ENCODE peak calls at places on chromosomes 3 and 15, in four cellular contexts. One of them, this sample, is unnamed.

GRCh38 chr3:154229217-154229590 is 95.1 kb downstream of the DHX36 start:
- DNase-seq in K562: no peak
- DNase-seq in SK-N-SH: no peak
- DNase-seq in H1: no peak
- DNase-seq in this sample: no peak

GRCh38 chr3:193902557-193903256 is 233.2 kb upstream of the HES1 start:
- DNase-seq in SK-N-SH: no peak
- DNase-seq in K562: no peak
- DNase-seq in H1: no peak
- DNase-seq in this sample: no peak

GRCh38 chr3:45819543-45819942 is 22.4 kb downstream of the LZTFL1 start:
- DNase-seq in H1: no peak
- DNase-seq in SK-N-SH: no peak
- DNase-seq in K562: no peak
- DNase-seq in this sample: no peak

GRCh38 chr3:175208316-175208715 is 349.2 kb downstream of the NAALADL2 start:
- DNase-seq in K562: no peak
- DNase-seq in SK-N-SH: no peak
- DNase-seq in H1: no peak
- DNase-seq in this sample: no peak

GRCh38 chr3:44827196-44827595 is 34.5 kb upstream of the TMEM42 start:
- DNase-seq in SK-N-SH: no peak
- DNase-seq in K562: no peak
- DNase-seq in H1: no peak
- DNase-seq in this sample: no peak

GRCh38 chr3:153215497-153215896 is 53.5 kb downstream of the RAP2B start:
- DNase-seq in K562: no peak
- DNase-seq in SK-N-SH: no peak
- DNase-seq in H1: no peak
- DNase-seq in this sample: no peak

GRCh38 chr15:71753346-71753745 is 57.0 kb upstream of the NR2E3 start:
- DNase-seq in K562: no peak
- DNase-seq in SK-N-SH: no peak
- DNase-seq in H1: no peak
- DNase-seq in this sample: no peak

GRCh38 chr3:156395961-156396700 is 158.8 kb downstream of the SSR3 start:
- DNase-seq in H1: no peak
- DNase-seq in SK-N-SH: no peak
- DNase-seq in K562: no peak
- DNase-seq in this sample: no peak

GRCh38 chr3:149199474-149199873 is 22.2 kb downstream of the CP start:
- DNase-seq in K562: no peak
- DNase-seq in H1: no peak
- DNase-seq in SK-N-SH: no peak
- DNase-seq in this sample: no peak

DNA sequence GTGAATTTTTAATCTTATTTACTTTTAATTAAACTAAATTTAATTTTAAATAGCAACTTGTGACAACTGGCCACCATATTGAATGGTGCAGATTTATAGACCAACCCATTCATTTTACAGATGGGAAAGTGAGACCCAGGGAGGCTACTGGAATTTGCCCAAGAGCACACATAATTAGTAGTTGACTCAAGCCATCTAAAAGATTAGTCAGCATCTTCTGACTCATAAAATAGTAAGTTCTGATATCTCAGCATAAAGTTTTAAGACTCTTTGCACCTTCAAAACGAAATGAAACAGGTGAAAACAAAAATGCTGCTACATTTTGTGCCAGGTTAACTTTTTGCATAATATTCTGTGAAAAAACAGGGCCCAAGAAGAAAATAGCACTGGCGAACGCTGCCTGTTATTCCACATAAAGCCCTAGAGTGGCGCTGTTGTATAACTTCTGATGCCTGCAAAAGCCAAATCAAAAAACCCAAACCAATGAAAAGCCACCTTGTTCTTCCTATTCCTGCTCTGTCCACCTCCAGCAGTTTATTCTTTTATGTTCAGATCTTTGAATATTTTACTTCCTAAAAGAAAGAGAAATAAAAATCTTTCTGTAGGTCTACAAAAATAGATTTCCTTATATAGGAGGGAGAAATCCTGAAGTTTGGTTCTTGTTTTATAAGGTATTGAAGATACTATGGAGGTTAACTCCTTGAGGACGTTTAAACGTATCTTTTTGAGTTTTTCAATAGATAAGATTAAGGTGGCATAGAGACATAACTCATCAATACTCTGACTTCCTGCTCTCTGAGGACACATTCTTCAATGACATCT is 62.8 kb downstream of the OTOL1 start:
- DNase-seq in K562: peak; percentile 16
- DNase-seq in SK-N-SH: no peak
- DNase-seq in H1: peak; percentile 7
- DNase-seq in this sample: peak; percentile 23
- TF ChIP-seq TEAD4 in K562: no peak
- TF ChIP-seq TEAD4 in SK-N-SH: no peak
- TF ChIP-seq TEAD4 in H1: no peak
- TF ChIP-seq TEAD4 in this sample: no peak

DNA sequence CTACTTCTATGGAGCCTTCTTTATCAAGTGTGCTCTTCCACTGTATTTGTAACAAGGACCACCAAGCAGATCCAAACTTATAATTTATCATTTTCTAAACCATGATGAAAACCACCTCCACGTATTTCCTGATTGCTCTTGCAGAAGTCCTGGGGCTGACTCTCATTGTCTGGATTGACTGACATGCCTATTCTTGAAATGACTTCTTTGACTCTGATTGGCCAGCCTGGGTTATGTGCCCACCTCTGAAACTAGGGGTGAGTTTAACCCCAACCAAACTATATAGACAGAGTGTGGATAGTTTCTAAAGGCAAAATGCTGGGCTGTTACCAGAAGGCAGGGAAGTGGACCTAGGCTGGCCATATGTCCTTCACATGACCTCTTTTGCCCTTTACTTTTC is 12.7 kb downstream of the TMPRSS7 start:
- DNase-seq in H1: no peak
- DNase-seq in K562: no peak
- DNase-seq in SK-N-SH: no peak
- DNase-seq in this sample: no peak
- TF ChIP-seq TEAD4 in H1: no peak
- TF ChIP-seq TEAD4 in K562: no peak
- TF ChIP-seq TEAD4 in SK-N-SH: no peak
- TF ChIP-seq TEAD4 in this sample: no peak

DNA sequence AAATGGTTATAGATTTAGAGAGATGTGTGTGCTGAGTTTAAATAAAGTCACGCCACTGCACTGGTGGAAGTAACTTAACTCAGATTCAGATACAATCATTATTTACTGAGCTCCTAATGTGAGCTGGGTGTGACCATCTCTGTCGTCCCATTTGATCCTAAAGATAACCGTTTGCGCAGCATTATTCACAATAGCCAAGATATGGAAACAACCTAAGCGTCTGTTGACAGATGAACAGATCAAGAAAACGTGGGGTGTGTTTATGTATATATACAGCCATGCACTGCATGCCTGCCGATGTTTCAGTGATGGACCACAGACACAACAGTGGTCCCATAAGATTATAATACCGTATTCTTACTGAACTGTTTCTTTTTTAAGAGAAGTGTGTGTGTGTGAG is 71.2 kb downstream of the TAMM41 start:
- DNase-seq in SK-N-SH: no peak
- DNase-seq in K562: no peak
- DNase-seq in H1: no peak
- DNase-seq in this sample: no peak
- TF ChIP-seq TEAD4 in SK-N-SH: no peak
- TF ChIP-seq TEAD4 in K562: no peak
- TF ChIP-seq TEAD4 in H1: no peak
- TF ChIP-seq TEAD4 in this sample: no peak

GRCh38 chr3:66957357-66957756 is 40.8 kb upstream of the KBTBD8 start:
- DNase-seq in SK-N-SH: no peak
- DNase-seq in K562: no peak
- DNase-seq in H1: no peak
- DNase-seq in this sample: no peak
- TF ChIP-seq TEAD4 in SK-N-SH: no peak
- TF ChIP-seq TEAD4 in K562: no peak
- TF ChIP-seq TEAD4 in H1: no peak
- TF ChIP-seq TEAD4 in this sample: no peak

DNA sequence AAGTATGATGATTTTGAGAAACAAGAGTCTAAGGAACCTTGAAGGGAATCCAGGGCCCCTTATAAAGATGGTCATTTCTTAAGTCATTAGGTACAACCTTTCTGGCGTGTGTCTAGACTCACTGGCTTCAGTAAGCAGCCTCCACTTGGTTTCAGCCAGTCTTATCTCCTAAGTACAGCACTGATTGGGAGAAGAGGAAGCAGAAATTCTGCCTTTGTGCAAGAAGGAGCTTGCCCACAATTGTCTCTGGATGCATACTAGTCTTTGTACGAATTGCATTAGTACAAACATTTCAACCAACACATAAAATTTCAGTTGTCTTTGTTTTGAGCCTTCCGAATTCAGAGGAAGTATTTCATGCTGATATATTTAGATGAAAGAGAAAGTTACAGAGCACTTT is 139.4 kb downstream of the SLCO3A1 start:
- DNase-seq in K562: no peak
- DNase-seq in H1: no peak
- DNase-seq in SK-N-SH: no peak
- DNase-seq in this sample: no peak
- TF ChIP-seq TEAD4 in K562: no peak
- TF ChIP-seq TEAD4 in H1: no peak
- TF ChIP-seq TEAD4 in SK-N-SH: no peak
- TF ChIP-seq TEAD4 in this sample: no peak

DNA sequence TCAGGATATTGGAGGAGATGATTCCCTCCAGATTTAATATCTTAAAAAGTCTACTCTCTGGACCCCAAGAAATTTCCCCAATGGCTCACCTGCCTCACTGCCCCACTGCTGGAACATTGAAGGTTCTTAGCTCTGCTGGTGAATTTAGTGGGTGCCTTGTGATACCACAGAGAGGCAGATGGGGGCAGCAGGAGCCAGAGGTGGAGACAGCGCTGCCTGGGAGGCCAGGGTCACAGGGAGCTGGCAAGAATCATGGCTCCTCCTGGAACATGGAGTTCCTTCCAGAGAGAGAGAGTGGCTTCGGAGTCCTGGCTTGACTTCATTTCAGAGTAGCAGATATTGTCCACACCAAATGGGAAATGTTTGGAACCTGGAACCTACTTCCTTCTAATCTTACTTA is 263.5 kb upstream of the CFAP20DC start:
- DNase-seq in K562: peak; percentile 6
- DNase-seq in SK-N-SH: peak; percentile 27
- DNase-seq in H1: no peak
- DNase-seq in this sample: peak; percentile 68
- TF ChIP-seq TEAD4 in K562: no peak
- TF ChIP-seq TEAD4 in SK-N-SH: no peak
- TF ChIP-seq TEAD4 in H1: no peak
- TF ChIP-seq TEAD4 in this sample: no peak

GRCh38 chr3:124075758-124076157 is 83.8 kb upstream of the ROPN1 start:
- DNase-seq in SK-N-SH: no peak
- DNase-seq in H1: no peak
- DNase-seq in K562: no peak
- DNase-seq in this sample: no peak
- TF ChIP-seq TEAD4 in SK-N-SH: no peak
- TF ChIP-seq TEAD4 in H1: no peak
- TF ChIP-seq TEAD4 in K562: no peak
- TF ChIP-seq TEAD4 in this sample: no peak

GRCh38 chr3:140251678-140252077 is 316.7 kb downstream of the CLSTN2 start:
- DNase-seq in H1: no peak
- DNase-seq in SK-N-SH: no peak
- DNase-seq in K562: no peak
- DNase-seq in this sample: no peak
- TF ChIP-seq TEAD4 in H1: no peak
- TF ChIP-seq TEAD4 in SK-N-SH: no peak
- TF ChIP-seq TEAD4 in K562: no peak
- TF ChIP-seq TEAD4 in this sample: no peak

DNA sequence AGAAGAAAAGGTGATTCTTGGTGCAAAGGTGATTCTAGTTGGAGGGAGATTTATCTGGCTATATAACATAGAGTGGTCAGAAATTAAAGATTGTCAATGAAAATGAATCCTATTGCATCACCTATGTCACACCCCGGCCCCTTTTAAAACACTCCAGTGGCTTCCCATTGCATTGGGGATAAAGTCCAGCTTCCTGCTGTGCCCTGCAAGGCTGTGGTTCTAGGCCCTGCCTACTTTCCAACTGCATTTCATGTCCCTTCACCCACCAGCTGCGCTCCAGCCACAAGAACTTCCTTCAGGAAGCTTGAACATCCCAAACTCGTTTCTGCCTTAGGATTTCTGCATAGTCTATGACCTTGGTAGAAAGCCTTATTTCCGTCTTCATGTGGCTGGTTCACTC is 118.7 kb upstream of the UMPS start:
- DNase-seq in K562: no peak
- DNase-seq in H1: no peak
- DNase-seq in SK-N-SH: no peak
- DNase-seq in this sample: no peak
- TF ChIP-seq TEAD4 in K562: no peak
- TF ChIP-seq TEAD4 in H1: no peak
- TF ChIP-seq TEAD4 in SK-N-SH: no peak
- TF ChIP-seq TEAD4 in this sample: no peak

This sample was measured in WTC11.